ENCODE peak calls at places on chromosomes 2 and 18, in eight cellular contexts. A, E, V, M, U, L, S and W are unnamed samples.

GRCh38 chr18:51017140-51017874 is 12.7 kb upstream of the SMAD4 start:
- DNase-seq in U (no peak), A (no peak), E (no peak), V (no peak), S (no peak), M (peak), L (no peak), W (no peak)

GRCh38 chr2:49780949-49781348 is 626.6 kb upstream of the FSHR start:
- DNase-seq in S (no peak), V (no peak), A (no peak), M (no peak), L (no peak), E (no peak), U (no peak), W (no peak)

GRCh38 chr2:9768388-9768787 is 74.9 kb upstream of the TAF1B start:
- DNase-seq in U (no peak), A (peak), S (no peak), M (peak), E (no peak), L (peak), V (no peak), W (no peak)

GRCh38 chr2:241548451-241548835 is 10.1 kb upstream of the BOK start:
- DNase-seq in M (no peak), A (no peak), E (no peak), L (no peak), U (no peak), S (no peak), V (no peak), W (no peak)

GRCh38 chr18:53416985-53417384 is 807.5 kb downstream of the MBD2 start:
- DNase-seq in V (no peak), S (no peak), A (no peak), M (no peak), U (no peak), L (no peak), E (no peak), W (no peak)

GRCh38 chr2:54858021-54858681 is 134.7 kb downstream of the EML6 start:
- DNase-seq in S (no peak), A (no peak), M (no peak), L (no peak), U (no peak), E (no peak), V (no peak), W (no peak)

GRCh38 chr18:57052759-57053158 is 94.1 kb upstream of the BOD1L2 start:
- DNase-seq in U (no peak), A (no peak), M (no peak), E (no peak), L (no peak), V (no peak), S (no peak), W (no peak)

GRCh38 chr18:78984941-78985784 is 5.5 kb downstream of the SALL3 start:
- DNase-seq in S (no peak), E (no peak), V (no peak), A (no peak), U (no peak), L (peak), M (peak), W (peak)

GRCh38 chr2:88838165-88838635 is 146.7 kb downstream of the RPIA start:
- DNase-seq in V (no peak), A (no peak), E (no peak), S (no peak), M (no peak), L (no peak), U (no peak), W (peak)

GRCh38 chr2:120453635-120453998 is 107.7 kb downstream of the INHBB start:
- DNase-seq in U (no peak), M (no peak), L (no peak), S (no peak), E (no peak), A (no peak), V (no peak), W (no peak)

GRCh38 chr2:1976725-1977416 is 232.6 kb upstream of the PXDN start:
- DNase-seq in S (no peak), U (no peak), M (no peak), A (no peak), E (no peak), L (no peak), V (no peak), W (no peak)

GRCh38 chr2:218027426-218028188 is 24.8 kb upstream of the TNS1 start:
- DNase-seq in M (no peak), V (no peak), E (no peak), A (no peak), U (no peak), L (no peak), S (no peak), W (no peak)